ENCODE peak calls at places on chromosomes 7 and 10, in seven cellular contexts. L is GM12865, Z is KG1, Y is GM13976, S is T-helper 9 cell, P is SJSA1, K is left lung. V is an unnamed sample.

GRCh38 chr7:149777551-149778326 is 4.4 kb upstream of the ZNF467 start:
- DNase-seq in Z (no peak), P (no peak), S (no peak), K (no peak), L (no peak), Y (no peak), V (no peak)

GRCh38 chr7:155581107-155581830 is 34.9 kb upstream of the CNPY1 start:
- DNase-seq in K (no peak), P (no peak), L (no peak), Z (no peak), S (no peak), Y (no peak), V (no peak)

GRCh38 chr10:77038412-77038806 is 599.2 kb downstream of the KCNMA1 start:
- DNase-seq in P (no peak), Z (no peak), Y (no peak), S (no peak), L (no peak), K (no peak), V (no peak)

GRCh38 chr7:156964971-156965370 is 15.5 kb downstream of the NOM1 start:
- DNase-seq in S (no peak), K (no peak), Y (no peak), Z (no peak), L (no peak), P (no peak), V (no peak)

GRCh38 chr10:119608316-119609155 is 11.8 kb upstream of the TIAL1 start:
- DNase-seq in L (peak; percentile 21), Z (no peak), K (peak; percentile 45), Y (peak; percentile 45), S (peak; percentile 21), P (peak; percentile 47), V (no peak)

GRCh38 chr7:38872202-38872601 is 36.8 kb downstream of the VPS41 start:
- DNase-seq in Y (no peak), L (no peak), S (no peak), Z (no peak), K (no peak), P (no peak), V (no peak)

GRCh38 chr10:5623081-5623748 is 43.2 kb downstream of the ASB13 start:
- DNase-seq in P (peak; percentile 90), L (peak; percentile 87), S (peak; percentile 68), Z (peak; percentile 57), Y (peak; percentile 90), K (peak; percentile 90), V (peak; percentile 74)

GRCh38 chr10:105950410-105950809 is 1214.1 kb downstream of the SORCS1 start:
- DNase-seq in Z (no peak), P (no peak), L (peak; percentile 66), S (no peak), Y (peak; percentile 31), K (no peak), V (no peak)

GRCh38 chr7:36305226-36305625 is 84.4 kb upstream of the ANLN start:
- DNase-seq in Z (no peak), P (peak; percentile 26), K (no peak), S (no peak), Y (no peak), L (no peak), V (no peak)

GRCh38 chr10:24915304-24915703 is 37.1 kb downstream of the PRTFDC1 start:
- DNase-seq in K (no peak), L (no peak), S (no peak), P (no peak), Z (no peak), Y (no peak), V (no peak)

GRCh38 chr7:111587715-111588433 is 25.6 kb upstream of the IMMP2L start:
- DNase-seq in P (no peak), Z (no peak), L (peak; percentile 7), Y (no peak), S (no peak), K (no peak), V (peak; percentile 23)

GRCh38 chr7:124101173-124101768 is 68.4 kb upstream of the TMEM229A start:
- DNase-seq in L (peak; percentile 29), Z (peak; percentile 10), Y (peak; percentile 21), K (no peak), S (no peak), P (no peak), V (no peak)

GRCh38 chr10:11264481-11265044 is 246.9 kb downstream of the CELF2 start:
- DNase-seq in L (no peak), P (no peak), S (no peak), Y (no peak), Z (no peak), K (no peak), V (no peak)

GRCh38 chr10:130363899-130364298 is 227.7 kb downstream of the GLRX3 start:
- DNase-seq in Z (no peak), P (no peak), K (no peak), S (no peak), Y (no peak), L (no peak), V (no peak)

GRCh38 chr10:125284875-125285597 is 124.7 kb upstream of the CTBP2 start:
- DNase-seq in K (no peak), P (no peak), Y (no peak), Z (no peak), S (no peak), L (no peak), V (no peak)